ENCODE peak calls at places on chromosomes 11 and 22, in nine cellular contexts. R, U, B, Z, X, V, N, A and I are unnamed samples.

GRCh38 chr22:37049224-37049623 is 2.3 kb upstream of the KCTD17 start:
- DNase-seq in N (no peak), A (no peak), B (no peak), X (no peak), Z (no peak), V (no peak), U (no peak), R (no peak), I (no peak)

GRCh38 chr11:115887316-115887715 is 383.1 kb upstream of the CADM1 start:
- DNase-seq in A (no peak), N (no peak), Z (no peak), V (no peak), R (no peak), X (no peak), U (no peak), B (no peak), I (no peak)

GRCh38 chr11:114604179-114604813 is 8.7 kb upstream of the NXPE4 start:
- DNase-seq in R (no peak), U (no peak), N (no peak), B (no peak), X (no peak), A (no peak), V (no peak), Z (no peak), I (no peak)

GRCh38 chr11:48017105-48017874 is 36.9 kb downstream of the PTPRJ start:
- DNase-seq in B (no peak), Z (peak; percentile 46), N (no peak), A (no peak), U (no peak), V (peak; percentile 73), X (no peak), R (no peak), I (no peak)

GRCh38 chr22:20863356-20863755 is 4.5 kb downstream of the SNAP29 start:
- DNase-seq in U (no peak), Z (no peak), V (no peak), R (no peak), X (no peak), N (no peak), A (no peak), B (no peak), I (no peak)

GRCh38 chr11:105840391-105840790 is 181.6 kb downstream of the MSANTD4 start:
- DNase-seq in N (no peak), Z (no peak), V (no peak), R (no peak), U (no peak), B (no peak), A (no peak), X (no peak), I (no peak)

GRCh38 chr11:47768090-47768620 is 1.0 kb upstream of the FNBP4 start:
- DNase-seq in B (peak; percentile 83), Z (no peak), A (peak; percentile 46), R (peak; percentile 72), V (peak; percentile 81), N (peak; percentile 71), U (peak; percentile 82), X (peak; percentile 74), I (peak; percentile 66)

GRCh38 chr11:67674442-67674871 is at the start of gene ALDH3B2:
- DNase-seq in A (no peak), N (peak; percentile 62), X (no peak), B (peak; percentile 80), V (no peak), U (no peak), Z (no peak), R (no peak), I (no peak)

GRCh38 chr22:43398910-43399309 is 12.9 kb upstream of the MPPED1 start:
- DNase-seq in A (no peak), R (no peak), B (no peak), N (no peak), X (no peak), V (peak; percentile 57), Z (no peak), U (no peak), I (no peak)

GRCh38 chr22:37744589-37744988 is 47.7 kb downstream of the TRIOBP start:
- DNase-seq in Z (no peak), A (no peak), R (no peak), U (no peak), B (no peak), N (no peak), V (no peak), X (no peak), I (no peak)

DNA sequence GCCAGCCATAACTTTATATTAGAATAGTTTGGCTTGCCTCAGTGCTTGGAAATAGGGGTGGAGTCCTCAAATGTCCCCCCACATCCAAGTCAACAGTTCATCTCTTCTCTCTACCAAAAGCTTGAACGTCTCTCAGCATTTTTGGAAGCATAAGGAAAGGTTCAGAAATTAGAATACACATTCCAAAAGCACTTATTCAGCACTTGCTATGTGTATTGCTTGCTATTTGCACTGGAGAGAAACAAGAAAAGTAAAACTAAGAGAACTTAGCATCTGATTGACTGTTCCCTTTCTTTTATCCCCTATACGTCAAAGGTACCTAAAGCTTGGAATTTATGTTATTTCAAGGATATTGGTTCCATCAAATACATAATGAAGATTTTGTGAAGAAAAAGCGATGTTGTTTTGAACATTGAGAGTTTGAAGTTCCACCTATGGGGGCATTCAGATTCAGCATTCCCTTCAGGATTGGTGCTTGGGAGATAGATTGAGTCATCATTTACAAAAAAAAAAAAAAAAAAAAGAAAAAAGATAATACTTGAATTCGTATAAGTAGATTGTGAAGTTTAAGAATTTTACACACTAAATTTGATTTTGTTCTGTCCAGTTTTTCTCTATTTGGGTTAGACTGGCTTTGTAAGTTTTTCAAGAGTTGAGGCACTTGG is 1.3 kb downstream of the TBRG1 start:
- DNase-seq in A (no peak), V (no peak), N (no peak), B (no peak), R (no peak), X (peak; percentile 33), Z (no peak), U (no peak), I (no peak)
- H3K4me3 ChIP-seq in A (peak overlapping the region; percentile 74), V (peak overlapping the region; percentile 77), N (no peak overlapping the region), B (no peak overlapping the region), R (peak overlapping the region; percentile 99), X (peak overlapping the region; percentile 98), Z (peak overlapping the region; percentile 75), U (peak overlapping the region; percentile 94), I (peak overlapping the region; percentile 72)

DNA sequence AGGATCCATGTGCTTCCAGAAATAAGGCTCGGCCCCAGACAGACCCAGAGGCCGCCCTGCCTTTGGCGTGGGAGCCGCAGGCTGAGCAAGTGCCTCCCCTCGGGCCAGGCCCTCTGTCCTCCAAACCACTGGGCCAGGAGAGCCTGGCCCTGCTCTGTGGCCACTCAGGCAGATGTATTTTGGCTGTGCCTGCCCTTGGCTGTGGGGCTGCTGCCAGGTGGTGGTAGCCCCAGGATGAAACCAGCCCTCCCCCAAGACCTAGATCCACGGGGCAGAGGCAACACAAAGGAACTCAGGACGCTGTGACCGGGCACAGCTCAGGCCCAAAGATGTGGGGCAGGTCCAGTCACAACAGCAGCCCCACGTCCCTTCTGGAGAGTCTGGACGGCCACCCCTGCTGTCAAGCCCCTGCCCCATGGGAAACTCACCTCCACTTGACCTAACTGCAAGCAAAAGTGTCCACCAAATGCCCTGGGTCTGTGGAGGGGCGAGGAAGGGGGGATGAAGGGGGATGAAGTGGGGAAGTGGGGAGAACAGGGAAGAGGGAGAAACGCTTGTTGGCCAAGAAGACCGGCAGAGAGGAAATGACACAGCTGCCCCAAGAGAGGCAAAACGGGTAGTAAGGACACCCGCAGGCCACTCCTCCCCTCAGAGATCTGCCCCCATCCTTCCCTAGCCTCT is 23.9 kb downstream of the PISD start:
- DNase-seq in N (peak; percentile 62), V (peak; percentile 89), Z (no peak), X (peak; percentile 51), B (peak; percentile 54), U (no peak), A (no peak), R (no peak), I (no peak)
- H3K4me1 ChIP-seq in N (peaks cover 21% of the 10 kb centered on the region), V (peaks cover 100% of the 10 kb centered on the region), Z (peaks cover 7% of the 10 kb centered on the region), X (peaks cover 29% of the 10 kb centered on the region), B (peaks cover 15% of the 10 kb centered on the region), U (no peaks in the 10 kb centered on the region), A (peaks cover 15% of the 10 kb centered on the region), R (peaks cover 13% of the 10 kb centered on the region), I (peaks cover 24% of the 10 kb centered on the region)

DNA sequence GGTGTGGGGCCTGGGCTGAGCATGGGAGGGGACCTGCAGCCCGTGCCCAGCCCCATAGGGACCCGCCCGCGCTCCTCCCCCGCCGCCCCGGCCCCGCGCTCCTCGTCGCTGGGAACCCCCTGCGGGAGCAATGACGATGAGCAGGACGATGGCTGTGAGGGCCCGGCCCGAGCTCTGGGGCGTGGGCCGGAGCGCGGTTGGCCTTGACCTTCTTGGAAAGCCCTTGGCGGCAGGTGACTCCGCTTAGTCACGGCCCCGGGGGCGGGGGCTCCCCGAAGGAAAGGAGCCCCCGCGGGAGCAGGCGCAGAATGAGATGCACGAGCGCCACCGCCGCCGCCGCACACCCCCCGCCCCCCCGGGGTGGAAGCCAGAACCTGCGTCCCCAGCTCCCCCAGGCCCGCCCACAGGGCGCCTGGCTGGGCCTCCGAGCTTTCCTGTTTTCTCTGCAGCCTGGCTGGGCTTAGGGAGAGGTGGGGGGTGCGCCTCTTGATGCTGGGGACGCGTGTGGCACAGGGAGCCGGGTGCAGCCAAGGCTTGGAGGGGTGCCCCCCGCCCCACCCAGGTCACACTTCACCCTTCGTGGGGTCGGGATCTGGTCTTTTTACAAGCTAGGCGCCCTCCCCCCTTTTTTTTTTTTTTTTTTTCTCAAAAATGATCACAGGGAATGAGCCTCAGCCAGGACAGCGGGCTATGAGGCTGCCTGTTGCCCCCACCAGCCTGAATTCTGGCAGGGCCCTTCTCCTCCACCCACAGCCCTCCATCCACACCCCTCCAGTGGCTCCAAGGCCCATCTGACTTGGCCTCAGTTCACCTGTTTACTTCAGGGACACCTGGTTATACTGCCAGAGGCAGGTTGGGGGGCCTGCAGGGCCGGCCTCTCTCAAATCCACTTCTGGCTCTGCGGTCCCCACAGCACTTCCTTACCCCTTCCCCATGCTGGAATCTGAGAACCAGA is 17.9 kb downstream of the CRELD2 start:
- DNase-seq in R (peak; percentile 97), V (peak; percentile 99), N (peak; percentile 94), Z (peak; percentile 86), B (peak; percentile 96), X (peak; percentile 94), A (peak; percentile 87), U (peak; percentile 86), I (peak; percentile 94)
- H3K4me3 ChIP-seq in R (peak overlapping the region; percentile 73), V (peak overlapping the region; percentile 43), N (no peak overlapping the region), Z (peak overlapping the region; percentile 41), B (no peak overlapping the region), X (no peak overlapping the region), A (peak overlapping the region; percentile 43), U (peak overlapping the region; percentile 61), I (peak overlapping the region; percentile 58)

GRCh38 chr22:41914611-41915034 is 251 bp downstream of the SHISA8 start:
- DNase-seq in Z (no peak), V (peak; percentile 75), U (no peak), A (no peak), X (no peak), R (no peak), N (no peak), B (no peak), I (no peak)

GRCh38 chr22:41916745-41917358 is 2.0 kb upstream of the SHISA8 start:
- DNase-seq in Z (no peak), X (no peak), A (no peak), R (no peak), V (peak; percentile 68), B (no peak), U (no peak), N (no peak), I (no peak)

GRCh38 chr22:41915035-41915782 is at the start of gene SHISA8:
- DNase-seq in B (no peak), Z (peak; percentile 41), A (no peak), U (no peak), N (peak; percentile 46), X (peak; percentile 54), V (peak; percentile 91), R (peak; percentile 66), I (no peak)

GRCh38 chr22:41917375-41917905 is 2.6 kb upstream of the SHISA8 start:
- DNase-seq in X (no peak), N (no peak), U (no peak), A (no peak), R (no peak), B (no peak), Z (no peak), V (peak; percentile 80), I (no peak)

GRCh38 chr22:41915783-41916493 is 1.1 kb upstream of the SHISA8 start:
- DNase-seq in B (no peak), U (no peak), N (no peak), X (no peak), Z (no peak), R (no peak), V (no peak), A (no peak), I (no peak)
- H3K4me1 ChIP-seq in B (peaks cover 31% of the 10 kb centered on the region), U (peaks cover 4% of the 10 kb centered on the region), N (peaks cover 34% of the 10 kb centered on the region), X (peaks cover 45% of the 10 kb centered on the region), Z (peaks cover 6% of the 10 kb centered on the region), R (peaks cover 7% of the 10 kb centered on the region), V (peaks cover 95% of the 10 kb centered on the region), A (peaks cover 20% of the 10 kb centered on the region), I (peaks cover 29% of the 10 kb centered on the region)